ENCODE peak calls at places on chromosome 7, in ten cellular contexts. S, H, B, F, N, R, P, I, W and Q are unnamed samples.

GRCh38 chr7:39666562-39666961 is 43.2 kb downstream of the RALA start:
- DNase-seq in S (no peak), H (no peak), B (no peak), F (no peak), N (no peak), R (no peak), P (no peak), I (no peak), W (no peak), Q (no peak)

GRCh38 chr7:142085428-142085827 is 26.1 kb upstream of the MGAM2 start:
- DNase-seq in S (no peak), H (no peak), B (no peak), F (no peak), N (no peak), R (no peak), P (no peak), I (no peak), W (no peak), Q (no peak)

GRCh38 chr7:77413861-77414424 is 2.2 kb downstream of the GSAP start:
- DNase-seq in S (no peak), H (no peak), B (peak; percentile 59), F (no peak), N (peak; percentile 44), R (peak; percentile 61), P (no peak), I (no peak), W (no peak), Q (no peak)

GRCh38 chr7:139471740-139472353 is 11.6 kb downstream of the KLRG2 start:
- DNase-seq in S (peak; percentile 43), H (no peak), B (peak; percentile 57), F (no peak), N (peak; percentile 32), R (peak; percentile 26), P (no peak), I (no peak), W (no peak), Q (peak; percentile 91)

GRCh38 chr7:1532456-1533254 is 2.2 kb downstream of the MAFK start:
- DNase-seq in S (peak; percentile 94), H (peak; percentile 83), B (peak; percentile 96), F (peak; percentile 78), N (peak; percentile 86), R (peak; percentile 94), P (peak; percentile 78), I (peak; percentile 93), W (peak; percentile 94), Q (no peak)

GRCh38 chr7:30391806-30392205 is 86.8 kb downstream of the NOD1 start:
- DNase-seq in S (no peak), H (no peak), B (no peak), F (no peak), N (no peak), R (no peak), P (no peak), I (no peak), W (no peak), Q (no peak)

GRCh38 chr7:74502216-74502891 is 48.6 kb downstream of the GTF2IRD1 start:
- DNase-seq in S (peak; percentile 85), H (peak; percentile 93), B (no peak), F (no peak), N (no peak), R (peak; percentile 11), P (no peak), I (no peak), W (no peak), Q (no peak)

GRCh38 chr7:158858592-158859503 is 2.5 kb downstream of the DYNC2I1 start:
- DNase-seq in S (no peak), H (no peak), B (no peak), F (no peak), N (peak; percentile 8), R (no peak), P (no peak), I (no peak), W (peak; percentile 39), Q (no peak)

GRCh38 chr7:46750321-46750865 is 829.3 kb upstream of the IGFBP3 start:
- DNase-seq in S (no peak), H (no peak), B (no peak), F (no peak), N (no peak), R (no peak), P (no peak), I (no peak), W (no peak), Q (no peak)

GRCh38 chr7:133253522-133253882 is 624 bp downstream of the EXOC4 start:
- DNase-seq in S (peak; percentile 33), H (peak; percentile 17), B (peak; percentile 10), F (no peak), N (peak; percentile 25), R (peak; percentile 17), P (no peak), I (peak; percentile 41), W (no peak), Q (no peak)

GRCh38 chr7:139820089-139820488 is 9.0 kb upstream of the TBXAS1 start:
- DNase-seq in S (peak; percentile 23), H (no peak), B (no peak), F (no peak), N (no peak), R (no peak), P (no peak), I (no peak), W (no peak), Q (no peak)

GRCh38 chr7:6142871-6143380 is 111.8 kb downstream of the ANKRD61 start:
- DNase-seq in S (no peak), H (no peak), B (no peak), F (no peak), N (no peak), R (no peak), P (no peak), I (no peak), W (no peak), Q (no peak)

GRCh38 chr7:6147627-6148026 is 116.5 kb downstream of the ANKRD61 start:
- DNase-seq in S (no peak), H (no peak), B (no peak), F (no peak), N (no peak), R (no peak), P (no peak), I (no peak), W (no peak), Q (no peak)

GRCh38 chr7:6146666-6147065 is 115.5 kb downstream of the ANKRD61 start:
- DNase-seq in S (no peak), H (no peak), B (no peak), F (no peak), N (no peak), R (no peak), P (no peak), I (no peak), W (no peak), Q (no peak)

GRCh38 chr7:6139189-6139996 is 108.2 kb downstream of the ANKRD61 start:
- DNase-seq in S (no peak), H (no peak), B (no peak), F (no peak), N (no peak), R (no peak), P (no peak), I (no peak), W (no peak), Q (no peak)

DNA sequence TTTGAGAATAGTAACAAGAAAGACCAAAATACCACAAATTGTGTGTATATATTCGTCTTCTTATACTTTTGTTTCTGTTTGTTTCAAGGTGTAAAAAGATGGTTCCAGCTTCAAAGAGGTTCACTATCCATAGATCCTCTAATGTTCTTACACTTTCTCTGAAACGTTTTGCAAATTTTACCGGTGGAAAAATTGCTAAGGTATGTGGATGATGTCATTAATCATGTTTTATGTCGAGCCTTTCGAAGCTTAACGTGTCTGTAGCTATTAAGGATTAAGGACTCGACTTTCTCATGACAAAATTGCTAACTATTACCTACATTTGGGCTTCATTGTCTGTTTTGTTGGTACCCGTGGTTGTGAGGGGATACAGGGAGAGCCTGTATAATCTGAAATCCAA is 112.8 kb downstream of the ANKRD61 start:
- DNase-seq in S (no peak), H (no peak), B (no peak), F (no peak), N (no peak), R (no peak), P (no peak), I (no peak), W (no peak), Q (no peak)
- H3K4me3 ChIP-seq in S (no peak overlapping the region), H (no peak overlapping the region), B (no peak overlapping the region), F (no peak overlapping the region), N (no peak overlapping the region), R (no peak overlapping the region), P (no peak overlapping the region), I (no peak overlapping the region), W (no peak overlapping the region), Q (no peak overlapping the region)

GRCh38 chr7:26562841-26563240 is 271.2 kb downstream of the SNX10 start:
- DNase-seq in S (no peak), H (no peak), B (no peak), F (no peak), N (no peak), R (no peak), P (no peak), I (no peak), W (no peak), Q (no peak)
- TF ChIP-seq CTCF in S (no peak), H (no peak), B (no peak), F (no peak), N (no peak), R (no peak), P (no peak), I (no peak), W (no peak), Q (peak; percentile 34)

GRCh38 chr7:14714161-14714728 is 188.3 kb downstream of the DGKB start:
- DNase-seq in S (no peak), H (no peak), B (no peak), F (no peak), N (no peak), R (no peak), P (no peak), I (no peak), W (no peak), Q (peak; percentile 32)
- H3K4me3 ChIP-seq in S (no peak overlapping the region), H (no peak overlapping the region), B (no peak overlapping the region), F (no peak overlapping the region), N (no peak overlapping the region), R (no peak overlapping the region), P (no peak overlapping the region), I (no peak overlapping the region), W (no peak overlapping the region), Q (no peak overlapping the region)

GRCh38 chr7:42735081-42735480 is 176.8 kb downstream of the C7orf25 start:
- DNase-seq in S (no peak), H (no peak), B (no peak), F (no peak), N (peak; percentile 56), R (peak; percentile 33), P (no peak), I (no peak), W (no peak), Q (no peak)

GRCh38 chr7:42734568-42734967 is 177.3 kb downstream of the C7orf25 start:
- DNase-seq in S (no peak), H (no peak), B (peak; percentile 1), F (no peak), N (peak; percentile 77), R (no peak), P (no peak), I (no peak), W (no peak), Q (no peak)

GRCh38 chr7:42740410-42740809 is 171.5 kb downstream of the C7orf25 start:
- DNase-seq in S (no peak), H (no peak), B (no peak), F (no peak), N (peak; percentile 42), R (peak; percentile 26), P (no peak), I (no peak), W (no peak), Q (no peak)

GRCh38 chr7:42739591-42739990 is 172.3 kb downstream of the C7orf25 start:
- DNase-seq in S (peak; percentile 30), H (no peak), B (no peak), F (no peak), N (peak; percentile 58), R (peak; percentile 55), P (no peak), I (no peak), W (no peak), Q (no peak)

GRCh38 chr7:42736931-42737330 is 174.9 kb downstream of the C7orf25 start:
- DNase-seq in S (no peak), H (no peak), B (no peak), F (no peak), N (no peak), R (no peak), P (no peak), I (no peak), W (no peak), Q (no peak)
- TF ChIP-seq CTCF in S (no peak), H (no peak), B (no peak), F (no peak), N (no peak), R (peak; percentile 8), P (no peak), I (no peak), W (no peak), Q (peak; percentile 40)